ENCODE peak calls at places on chromosomes 6 and 20, in seven cellular contexts. One of them, this sample, is unnamed.

GRCh38 chr6:12733876-12734275 is 17.3 kb downstream of the PHACTR1 start:
- DNase-seq in mesenchymal stem cell: no peak
- DNase-seq in H9: no peak
- DNase-seq in H1: no peak
- DNase-seq in IMR-90: no peak
- DNase-seq in neuronal stem cell: no peak
- DNase-seq in trophoblast cell: no peak
- DNase-seq in this sample: no peak

GRCh38 chr6:154653853-154654252 is 79.4 kb upstream of the SCAF8 start:
- DNase-seq in mesenchymal stem cell: peak
- DNase-seq in H9: no peak
- DNase-seq in H1: no peak
- DNase-seq in IMR-90: peak
- DNase-seq in neuronal stem cell: no peak
- DNase-seq in trophoblast cell: peak
- DNase-seq in this sample: peak

GRCh38 chr6:16106991-16107787 is 21.7 kb upstream of the MYLIP start:
- DNase-seq in mesenchymal stem cell: no peak
- DNase-seq in H9: no peak
- DNase-seq in H1: no peak
- DNase-seq in IMR-90: no peak
- DNase-seq in neuronal stem cell: no peak
- DNase-seq in trophoblast cell: no peak
- DNase-seq in this sample: no peak

GRCh38 chr20:19779634-19780033 is 21.6 kb downstream of the RIN2 start:
- DNase-seq in mesenchymal stem cell: no peak
- DNase-seq in H9: no peak
- DNase-seq in H1: no peak
- DNase-seq in IMR-90: no peak
- DNase-seq in neuronal stem cell: no peak
- DNase-seq in trophoblast cell: no peak
- DNase-seq in this sample: no peak

GRCh38 chr6:19837511-19838441 is 606 bp downstream of the ID4 start:
- DNase-seq in mesenchymal stem cell: peak
- DNase-seq in H9: peak
- DNase-seq in H1: no peak
- DNase-seq in IMR-90: peak
- DNase-seq in neuronal stem cell: peak
- DNase-seq in trophoblast cell: peak
- DNase-seq in this sample: peak

GRCh38 chr6:15608406-15608805 is 54.4 kb downstream of the DTNBP1 start:
- DNase-seq in mesenchymal stem cell: peak
- DNase-seq in H9: no peak
- DNase-seq in H1: no peak
- DNase-seq in IMR-90: peak
- DNase-seq in neuronal stem cell: no peak
- DNase-seq in trophoblast cell: peak
- DNase-seq in this sample: peak

GRCh38 chr20:46954490-46955038 is 59.9 kb downstream of the EYA2 start:
- DNase-seq in mesenchymal stem cell: peak
- DNase-seq in H9: no peak
- DNase-seq in H1: no peak
- DNase-seq in IMR-90: peak
- DNase-seq in neuronal stem cell: no peak
- DNase-seq in trophoblast cell: peak
- DNase-seq in this sample: no peak

GRCh38 chr6:14542670-14543366 is 425.2 kb downstream of the CD83 start:
- DNase-seq in mesenchymal stem cell: peak
- DNase-seq in H9: no peak
- DNase-seq in H1: no peak
- DNase-seq in IMR-90: peak
- DNase-seq in neuronal stem cell: no peak
- DNase-seq in trophoblast cell: no peak
- DNase-seq in this sample: no peak

GRCh38 chr6:33320315-33321181 is 3.0 kb upstream of the ZBTB22 start:
- DNase-seq in mesenchymal stem cell: peak
- DNase-seq in H9: peak
- DNase-seq in H1: no peak
- DNase-seq in IMR-90: peak
- DNase-seq in neuronal stem cell: no peak
- DNase-seq in trophoblast cell: peak
- DNase-seq in this sample: peak

GRCh38 chr20:31566658-31567379 is 38.3 kb upstream of the ID1 start:
- DNase-seq in mesenchymal stem cell: no peak
- DNase-seq in H9: peak
- DNase-seq in H1: no peak
- DNase-seq in IMR-90: no peak
- DNase-seq in neuronal stem cell: no peak
- DNase-seq in trophoblast cell: no peak
- DNase-seq in this sample: no peak

GRCh38 chr6:84422380-84422968 is 195.0 kb upstream of the CEP162 start:
- DNase-seq in mesenchymal stem cell: peak
- DNase-seq in H9: peak
- DNase-seq in H1: peak
- DNase-seq in IMR-90: peak
- DNase-seq in neuronal stem cell: peak
- DNase-seq in trophoblast cell: peak
- DNase-seq in this sample: peak

GRCh38 chr6:35601331-35602132 is 87.2 kb downstream of the FKBP5 start:
- DNase-seq in mesenchymal stem cell: peak
- DNase-seq in H9: no peak
- DNase-seq in H1: peak
- DNase-seq in IMR-90: peak
- DNase-seq in neuronal stem cell: no peak
- DNase-seq in trophoblast cell: peak
- DNase-seq in this sample: peak

GRCh38 chr6:132143258-132143657 is 192.1 kb upstream of the CCN2 start:
- DNase-seq in mesenchymal stem cell: no peak
- DNase-seq in H9: no peak
- DNase-seq in H1: no peak
- DNase-seq in IMR-90: no peak
- DNase-seq in neuronal stem cell: no peak
- DNase-seq in trophoblast cell: no peak
- DNase-seq in this sample: no peak

GRCh38 chr20:10711903-10712373 is 38.1 kb upstream of the JAG1 start:
- DNase-seq in mesenchymal stem cell: no peak
- DNase-seq in H9: no peak
- DNase-seq in H1: no peak
- DNase-seq in IMR-90: no peak
- DNase-seq in neuronal stem cell: no peak
- DNase-seq in trophoblast cell: no peak
- DNase-seq in this sample: no peak

GRCh38 chr6:157831424-157832249 is 8.6 kb downstream of the SNX9 start:
- DNase-seq in mesenchymal stem cell: no peak
- DNase-seq in H9: peak
- DNase-seq in H1: no peak
- DNase-seq in IMR-90: no peak
- DNase-seq in neuronal stem cell: no peak
- DNase-seq in trophoblast cell: no peak
- DNase-seq in this sample: peak

GRCh38 chr6:73264446-73264845 is 1.4 kb upstream of the KHDC1 start:
- DNase-seq in mesenchymal stem cell: no peak
- DNase-seq in H9: no peak
- DNase-seq in H1: no peak
- DNase-seq in IMR-90: no peak
- DNase-seq in neuronal stem cell: no peak
- DNase-seq in trophoblast cell: peak
- DNase-seq in this sample: no peak

GRCh38 chr6:134607411-134607810 is 289.5 kb upstream of the SGK1 start:
- DNase-seq in mesenchymal stem cell: no peak
- DNase-seq in H9: no peak
- DNase-seq in H1: no peak
- DNase-seq in IMR-90: no peak
- DNase-seq in neuronal stem cell: no peak
- DNase-seq in trophoblast cell: no peak
- DNase-seq in this sample: no peak

GRCh38 chr6:167469655-167470054 is 144.8 kb downstream of the TTLL2 start:
- DNase-seq in mesenchymal stem cell: no peak
- DNase-seq in H9: no peak
- DNase-seq in H1: no peak
- DNase-seq in IMR-90: no peak
- DNase-seq in neuronal stem cell: no peak
- DNase-seq in trophoblast cell: no peak
- DNase-seq in this sample: no peak

GRCh38 chr6:167470101-167470835 is 145.4 kb downstream of the TTLL2 start:
- DNase-seq in mesenchymal stem cell: no peak
- DNase-seq in H9: no peak
- DNase-seq in H1: no peak
- DNase-seq in IMR-90: no peak
- DNase-seq in neuronal stem cell: no peak
- DNase-seq in trophoblast cell: no peak
- DNase-seq in this sample: no peak

GRCh38 chr6:167467282-167467681 is 142.4 kb downstream of the TTLL2 start:
- DNase-seq in mesenchymal stem cell: no peak
- DNase-seq in H9: no peak
- DNase-seq in H1: no peak
- DNase-seq in IMR-90: no peak
- DNase-seq in neuronal stem cell: no peak
- DNase-seq in trophoblast cell: no peak
- DNase-seq in this sample: no peak

GRCh38 chr6:167467793-167468431 is 143.0 kb downstream of the TTLL2 start:
- DNase-seq in mesenchymal stem cell: no peak
- DNase-seq in H9: no peak
- DNase-seq in H1: no peak
- DNase-seq in IMR-90: no peak
- DNase-seq in neuronal stem cell: no peak
- DNase-seq in trophoblast cell: peak
- DNase-seq in this sample: no peak

GRCh38 chr6:167469101-167469500 is 144.2 kb downstream of the TTLL2 start:
- DNase-seq in mesenchymal stem cell: no peak
- DNase-seq in H9: no peak
- DNase-seq in H1: no peak
- DNase-seq in IMR-90: no peak
- DNase-seq in neuronal stem cell: no peak
- DNase-seq in trophoblast cell: no peak
- DNase-seq in this sample: no peak
- H2BK120ac ChIP-seq in mesenchymal stem cell: no peak
- H2BK120ac ChIP-seq in H9: no peak
- H2BK120ac ChIP-seq in H1: no peak
- H2BK120ac ChIP-seq in IMR-90: no peak
- H2BK120ac ChIP-seq in neuronal stem cell: no peak
- H2BK120ac ChIP-seq in trophoblast cell: no peak
- H2BK120ac ChIP-seq in this sample: no peak

DNA sequence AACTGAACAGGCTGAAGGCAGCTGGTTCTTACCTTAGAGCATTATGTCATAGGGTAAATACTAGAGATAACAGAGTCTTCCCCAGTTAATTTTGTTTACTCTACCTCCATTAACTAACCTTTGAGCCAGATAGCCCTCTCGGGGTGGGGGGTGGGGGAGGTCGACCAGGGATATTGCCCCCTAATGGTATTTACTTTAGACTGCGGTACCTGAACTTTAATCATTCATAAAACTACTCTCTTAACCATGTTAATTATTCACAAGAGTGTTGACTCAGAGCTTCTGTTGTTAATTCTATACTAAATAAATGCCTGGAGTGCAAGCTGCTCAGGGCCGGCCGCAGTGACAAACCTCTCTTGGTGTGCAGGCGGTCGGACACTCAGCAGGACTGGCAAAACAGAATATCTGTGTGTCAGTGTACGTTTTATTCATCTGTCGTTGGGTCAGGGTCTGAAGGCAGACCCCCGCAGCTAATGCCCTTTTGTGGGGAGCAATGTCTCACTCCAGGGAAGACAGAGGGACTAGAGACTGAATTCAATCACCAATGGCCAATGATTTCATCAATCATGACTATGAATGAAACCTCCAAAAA is 152.4 kb upstream of the COL21A1 start:
- DNase-seq in mesenchymal stem cell: no peak
- DNase-seq in H9: no peak
- DNase-seq in H1: no peak
- DNase-seq in IMR-90: no peak
- DNase-seq in neuronal stem cell: no peak
- DNase-seq in trophoblast cell: peak
- DNase-seq in this sample: peak
- H3K27ac ChIP-seq in mesenchymal stem cell: peak
- H3K27ac ChIP-seq in H9: no peak
- H3K27ac ChIP-seq in H1: no peak
- H3K27ac ChIP-seq in IMR-90: no peak
- H3K27ac ChIP-seq in neuronal stem cell: no peak
- H3K27ac ChIP-seq in trophoblast cell: no peak
- H3K27ac ChIP-seq in this sample: no peak

GRCh38 chr6:116969211-116969863 is 92.3 kb downstream of the RFX6 start:
- DNase-seq in mesenchymal stem cell: peak
- DNase-seq in H9: no peak
- DNase-seq in H1: no peak
- DNase-seq in IMR-90: peak
- DNase-seq in neuronal stem cell: peak
- DNase-seq in trophoblast cell: peak
- DNase-seq in this sample: peak

GRCh38 chr6:116966675-116967576 is 89.9 kb downstream of the RFX6 start:
- DNase-seq in mesenchymal stem cell: no peak
- DNase-seq in H9: no peak
- DNase-seq in H1: no peak
- DNase-seq in IMR-90: no peak
- DNase-seq in neuronal stem cell: no peak
- DNase-seq in trophoblast cell: no peak
- DNase-seq in this sample: no peak

DNA sequence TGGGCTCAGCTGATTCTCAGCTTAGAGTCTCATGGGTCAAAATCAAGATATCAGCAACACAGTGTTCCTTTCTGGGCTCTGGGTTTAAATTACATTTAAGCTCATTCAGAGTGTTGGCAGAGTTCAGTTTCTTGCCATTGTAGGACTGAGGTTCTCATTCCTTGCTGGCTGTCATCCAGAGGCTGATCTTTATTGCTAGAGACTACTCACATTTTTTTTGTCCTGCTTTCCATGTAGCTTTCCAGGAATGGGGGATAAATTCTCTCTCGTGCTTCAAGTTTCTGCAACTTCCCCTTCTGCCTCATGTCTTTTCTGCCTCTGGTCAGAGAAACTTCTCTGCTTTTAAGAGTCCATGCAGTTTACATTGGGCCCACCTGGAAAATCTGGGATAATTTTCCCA is 86.9 kb downstream of the RFX6 start:
- DNase-seq in mesenchymal stem cell: no peak
- DNase-seq in H9: no peak
- DNase-seq in H1: no peak
- DNase-seq in IMR-90: no peak
- DNase-seq in neuronal stem cell: no peak
- DNase-seq in trophoblast cell: no peak
- DNase-seq in this sample: no peak
- H2BK120ac ChIP-seq in mesenchymal stem cell: no peak
- H2BK120ac ChIP-seq in H9: no peak
- H2BK120ac ChIP-seq in H1: no peak
- H2BK120ac ChIP-seq in IMR-90: no peak
- H2BK120ac ChIP-seq in neuronal stem cell: no peak
- H2BK120ac ChIP-seq in trophoblast cell: no peak
- H2BK120ac ChIP-seq in this sample: no peak

GRCh38 chr6:127092486-127092885 is 26.0 kb upstream of the RSPO3 start:
- DNase-seq in mesenchymal stem cell: no peak
- DNase-seq in H9: no peak
- DNase-seq in H1: no peak
- DNase-seq in IMR-90: no peak
- DNase-seq in neuronal stem cell: no peak
- DNase-seq in trophoblast cell: no peak
- DNase-seq in this sample: no peak

DNA sequence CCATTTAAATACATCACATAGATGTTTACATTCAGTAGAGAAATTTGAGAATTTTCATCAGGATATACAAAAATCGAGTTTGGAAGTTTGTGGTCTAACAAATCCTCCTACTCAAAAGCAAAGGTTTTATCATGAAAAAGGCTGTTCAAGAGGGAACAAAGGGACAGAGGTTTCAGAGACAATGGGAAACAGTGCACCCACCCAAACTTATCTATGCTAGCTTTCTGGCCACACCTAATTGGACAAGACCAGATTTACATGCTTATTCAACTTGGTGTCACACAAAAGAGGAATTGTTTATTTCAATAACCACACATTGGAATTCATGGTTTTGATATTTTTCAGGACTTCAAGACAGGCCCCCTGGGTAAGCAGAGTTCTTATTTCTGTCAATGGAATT is 28.4 kb upstream of the RSPO3 start:
- DNase-seq in mesenchymal stem cell: no peak
- DNase-seq in H9: no peak
- DNase-seq in H1: no peak
- DNase-seq in IMR-90: no peak
- DNase-seq in neuronal stem cell: no peak
- DNase-seq in trophoblast cell: no peak
- DNase-seq in this sample: no peak
- H3K27ac ChIP-seq in mesenchymal stem cell: no peak
- H3K27ac ChIP-seq in H9: no peak
- H3K27ac ChIP-seq in H1: no peak
- H3K27ac ChIP-seq in IMR-90: no peak
- H3K27ac ChIP-seq in neuronal stem cell: no peak
- H3K27ac ChIP-seq in trophoblast cell: no peak
- H3K27ac ChIP-seq in this sample: no peak

This sample was measured in mesendoderm.